ENCODE peak calls at places on chromosomes 16 and 17, in ten cellular contexts. One of them, this sample, is unnamed.

GRCh38 chr17:7191571-7192270 is 12.6 kb upstream of the ASGR1 start:
- DNase-seq in IMR-90: peak
- DNase-seq in tibial nerve: peak
- DNase-seq in fibroblast of lung: no peak
- DNase-seq in A549: peak
- DNase-seq in heart left ventricle: peak
- DNase-seq in psoas muscle: no peak
- DNase-seq in DND-41: peak
- DNase-seq in sigmoid colon: no peak
- DNase-seq in hepatocyte: peak
- DNase-seq in this sample: peak

GRCh38 chr17:59149051-59149450 is 5.9 kb downstream of the SKA2 start:
- DNase-seq in IMR-90: peak
- DNase-seq in tibial nerve: no peak
- DNase-seq in fibroblast of lung: peak
- DNase-seq in A549: peak
- DNase-seq in heart left ventricle: no peak
- DNase-seq in psoas muscle: no peak
- DNase-seq in DND-41: no peak
- DNase-seq in sigmoid colon: no peak
- DNase-seq in hepatocyte: no peak
- DNase-seq in this sample: no peak

GRCh38 chr16:67312450-67313118 is 14.0 kb downstream of the KCTD19 start:
- DNase-seq in IMR-90: peak
- DNase-seq in tibial nerve: no peak
- DNase-seq in fibroblast of lung: peak
- DNase-seq in A549: no peak
- DNase-seq in heart left ventricle: no peak
- DNase-seq in psoas muscle: no peak
- DNase-seq in DND-41: no peak
- DNase-seq in sigmoid colon: no peak
- DNase-seq in hepatocyte: no peak
- DNase-seq in this sample: no peak

GRCh38 chr17:60554377-60554788 is 28.3 kb upstream of the APPBP2 start:
- DNase-seq in IMR-90: peak
- DNase-seq in tibial nerve: no peak
- DNase-seq in fibroblast of lung: peak
- DNase-seq in A549: no peak
- DNase-seq in heart left ventricle: no peak
- DNase-seq in psoas muscle: no peak
- DNase-seq in DND-41: no peak
- DNase-seq in sigmoid colon: no peak
- DNase-seq in hepatocyte: no peak
- DNase-seq in this sample: no peak

GRCh38 chr17:37110816-37111215 is 162.1 kb downstream of the AATF start:
- DNase-seq in IMR-90: no peak
- DNase-seq in tibial nerve: no peak
- DNase-seq in fibroblast of lung: no peak
- DNase-seq in A549: no peak
- DNase-seq in heart left ventricle: no peak
- DNase-seq in psoas muscle: no peak
- DNase-seq in DND-41: no peak
- DNase-seq in sigmoid colon: no peak
- DNase-seq in hepatocyte: no peak
- DNase-seq in this sample: no peak

GRCh38 chr17:21242780-21243515 is 10.3 kb downstream of the NATD1 start:
- DNase-seq in IMR-90: no peak
- DNase-seq in tibial nerve: no peak
- DNase-seq in fibroblast of lung: no peak
- DNase-seq in A549: no peak
- DNase-seq in heart left ventricle: peak
- DNase-seq in psoas muscle: peak
- DNase-seq in DND-41: no peak
- DNase-seq in sigmoid colon: no peak
- DNase-seq in hepatocyte: no peak
- DNase-seq in this sample: no peak

GRCh38 chr16:67936124-67936875 is at the start of gene PSMB10:
- DNase-seq in IMR-90: peak
- DNase-seq in tibial nerve: peak
- DNase-seq in fibroblast of lung: peak
- DNase-seq in A549: no peak
- DNase-seq in heart left ventricle: peak
- DNase-seq in psoas muscle: peak
- DNase-seq in DND-41: no peak
- DNase-seq in sigmoid colon: peak
- DNase-seq in hepatocyte: peak
- DNase-seq in this sample: peak

GRCh38 chr16:52709286-52709685 is 162.3 kb upstream of the TOX3 start:
- DNase-seq in IMR-90: no peak
- DNase-seq in tibial nerve: no peak
- DNase-seq in fibroblast of lung: no peak
- DNase-seq in A549: no peak
- DNase-seq in heart left ventricle: no peak
- DNase-seq in psoas muscle: no peak
- DNase-seq in DND-41: no peak
- DNase-seq in sigmoid colon: no peak
- DNase-seq in hepatocyte: no peak
- DNase-seq in this sample: no peak

GRCh38 chr16:69561901-69562300 is 3.9 kb upstream of the NFAT5 start:
- DNase-seq in IMR-90: no peak
- DNase-seq in tibial nerve: no peak
- DNase-seq in fibroblast of lung: no peak
- DNase-seq in A549: no peak
- DNase-seq in heart left ventricle: no peak
- DNase-seq in psoas muscle: no peak
- DNase-seq in DND-41: no peak
- DNase-seq in sigmoid colon: no peak
- DNase-seq in hepatocyte: peak
- DNase-seq in this sample: no peak

GRCh38 chr16:49455991-49456745 is 82.6 kb downstream of the C16orf78 start:
- DNase-seq in IMR-90: no peak
- DNase-seq in tibial nerve: no peak
- DNase-seq in fibroblast of lung: no peak
- DNase-seq in A549: no peak
- DNase-seq in heart left ventricle: no peak
- DNase-seq in psoas muscle: peak
- DNase-seq in DND-41: peak
- DNase-seq in sigmoid colon: peak
- DNase-seq in hepatocyte: no peak
- DNase-seq in this sample: no peak

GRCh38 chr16:66266436-66267286 is 99.8 kb upstream of the CDH5 start:
- DNase-seq in IMR-90: peak
- DNase-seq in tibial nerve: peak
- DNase-seq in fibroblast of lung: peak
- DNase-seq in A549: no peak
- DNase-seq in heart left ventricle: peak
- DNase-seq in psoas muscle: peak
- DNase-seq in DND-41: no peak
- DNase-seq in sigmoid colon: peak
- DNase-seq in hepatocyte: peak
- DNase-seq in this sample: no peak

GRCh38 chr17:81510798-81511549 is 1.6 kb downstream of the ACTG1 start:
- DNase-seq in IMR-90: no peak
- DNase-seq in tibial nerve: no peak
- DNase-seq in fibroblast of lung: no peak
- DNase-seq in A549: peak
- DNase-seq in heart left ventricle: no peak
- DNase-seq in psoas muscle: no peak
- DNase-seq in DND-41: peak
- DNase-seq in sigmoid colon: no peak
- DNase-seq in hepatocyte: no peak
- DNase-seq in this sample: no peak

GRCh38 chr16:57862698-57863433 is 60.6 kb upstream of the KIFC3 start:
- DNase-seq in IMR-90: no peak
- DNase-seq in tibial nerve: no peak
- DNase-seq in fibroblast of lung: no peak
- DNase-seq in A549: peak
- DNase-seq in heart left ventricle: no peak
- DNase-seq in psoas muscle: no peak
- DNase-seq in DND-41: no peak
- DNase-seq in sigmoid colon: no peak
- DNase-seq in hepatocyte: peak
- DNase-seq in this sample: no peak

GRCh38 chr17:75679706-75680201 is 12.6 kb downstream of the SAP30BP start:
- DNase-seq in IMR-90: no peak
- DNase-seq in tibial nerve: peak
- DNase-seq in fibroblast of lung: no peak
- DNase-seq in A549: peak
- DNase-seq in heart left ventricle: peak
- DNase-seq in psoas muscle: no peak
- DNase-seq in DND-41: no peak
- DNase-seq in sigmoid colon: no peak
- DNase-seq in hepatocyte: peak
- DNase-seq in this sample: peak

GRCh38 chr17:63840591-63841349 is 1.7 kb downstream of the SMARCD2 start:
- DNase-seq in IMR-90: peak
- DNase-seq in tibial nerve: peak
- DNase-seq in fibroblast of lung: peak
- DNase-seq in A549: no peak
- DNase-seq in heart left ventricle: no peak
- DNase-seq in psoas muscle: peak
- DNase-seq in DND-41: no peak
- DNase-seq in sigmoid colon: no peak
- DNase-seq in hepatocyte: no peak
- DNase-seq in this sample: no peak

GRCh38 chr17:43645765-43646481 is 15.8 kb downstream of the MEOX1 start:
- DNase-seq in IMR-90: no peak
- DNase-seq in tibial nerve: peak
- DNase-seq in fibroblast of lung: peak
- DNase-seq in A549: no peak
- DNase-seq in heart left ventricle: peak
- DNase-seq in psoas muscle: peak
- DNase-seq in DND-41: no peak
- DNase-seq in sigmoid colon: peak
- DNase-seq in hepatocyte: peak
- DNase-seq in this sample: peak

GRCh38 chr16:68898026-68898425 is 54.7 kb downstream of the TANGO6 start:
- DNase-seq in IMR-90: no peak
- DNase-seq in tibial nerve: no peak
- DNase-seq in fibroblast of lung: no peak
- DNase-seq in A549: no peak
- DNase-seq in heart left ventricle: no peak
- DNase-seq in psoas muscle: no peak
- DNase-seq in DND-41: no peak
- DNase-seq in sigmoid colon: no peak
- DNase-seq in hepatocyte: no peak
- DNase-seq in this sample: no peak

GRCh38 chr17:65058615-65059014 is 2.1 kb upstream of the GNA13 start:
- DNase-seq in IMR-90: no peak
- DNase-seq in tibial nerve: no peak
- DNase-seq in fibroblast of lung: no peak
- DNase-seq in A549: no peak
- DNase-seq in heart left ventricle: no peak
- DNase-seq in psoas muscle: no peak
- DNase-seq in DND-41: no peak
- DNase-seq in sigmoid colon: no peak
- DNase-seq in hepatocyte: no peak
- DNase-seq in this sample: peak

GRCh38 chr17:74430706-74431567 is 951 bp upstream of the GPRC5C start:
- DNase-seq in IMR-90: peak
- DNase-seq in tibial nerve: peak
- DNase-seq in fibroblast of lung: peak
- DNase-seq in A549: peak
- DNase-seq in heart left ventricle: peak
- DNase-seq in psoas muscle: peak
- DNase-seq in DND-41: no peak
- DNase-seq in sigmoid colon: peak
- DNase-seq in hepatocyte: peak
- DNase-seq in this sample: peak
- H3K27ac ChIP-seq in IMR-90: no peak
- H3K27ac ChIP-seq in tibial nerve: peak
- H3K27ac ChIP-seq in fibroblast of lung: no peak
- H3K27ac ChIP-seq in A549: peak
- H3K27ac ChIP-seq in heart left ventricle: peak
- H3K27ac ChIP-seq in psoas muscle: peak
- H3K27ac ChIP-seq in DND-41: no peak
- H3K27ac ChIP-seq in sigmoid colon: peak
- H3K27ac ChIP-seq in hepatocyte: peak
- H3K27ac ChIP-seq in this sample: peak

DNA sequence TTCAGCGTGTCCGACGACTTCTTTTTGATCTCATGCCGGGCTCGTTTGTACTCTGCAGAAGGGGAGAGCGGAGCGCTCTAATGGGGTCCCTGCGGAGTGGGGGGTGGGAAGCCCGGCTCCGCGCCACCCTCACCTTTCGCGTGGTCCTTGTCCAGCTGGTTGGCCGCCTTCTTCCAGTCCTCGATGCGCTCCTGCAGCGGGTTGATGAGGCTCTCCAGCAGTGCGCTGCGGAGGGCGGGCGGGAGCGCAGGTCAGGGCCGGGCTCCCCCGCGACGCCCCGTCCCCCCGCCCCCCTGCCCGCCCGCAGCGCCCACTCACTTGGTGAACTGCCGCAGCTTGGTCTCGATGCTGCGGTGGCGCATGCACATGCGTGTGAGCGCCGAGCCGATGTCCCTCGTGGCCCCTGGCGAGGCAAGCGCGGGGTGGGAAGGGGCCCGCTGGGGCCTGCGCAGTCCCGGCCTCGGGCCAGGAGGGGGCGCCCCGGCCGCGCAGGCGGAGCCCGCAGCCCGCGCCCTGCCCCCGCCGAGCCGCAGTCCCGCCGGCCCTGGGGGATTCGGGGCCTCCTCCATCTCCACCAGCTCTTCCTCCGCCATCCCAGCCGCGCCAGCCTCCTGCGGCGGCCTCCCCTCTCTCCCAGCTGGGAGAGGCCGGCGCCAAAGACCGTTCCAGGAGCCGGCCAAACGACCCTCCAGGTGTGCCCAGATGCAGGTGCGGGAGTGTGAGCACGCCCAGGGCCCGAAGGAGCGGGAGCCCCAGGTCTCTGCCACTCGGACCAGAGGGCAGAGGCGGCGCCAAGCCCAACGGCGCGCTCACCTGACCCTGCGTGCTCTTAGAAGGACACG is 6.0 kb downstream of the MTSS2 start:
- DNase-seq in IMR-90: no peak
- DNase-seq in tibial nerve: no peak
- DNase-seq in fibroblast of lung: no peak
- DNase-seq in A549: no peak
- DNase-seq in heart left ventricle: no peak
- DNase-seq in psoas muscle: peak
- DNase-seq in DND-41: no peak
- DNase-seq in sigmoid colon: no peak
- DNase-seq in hepatocyte: no peak
- DNase-seq in this sample: no peak
- TF ChIP-seq CTCF in IMR-90: peak
- TF ChIP-seq CTCF in tibial nerve: peak
- TF ChIP-seq CTCF in fibroblast of lung: peak
- TF ChIP-seq CTCF in A549: peak
- TF ChIP-seq CTCF in heart left ventricle: peak
- TF ChIP-seq CTCF in psoas muscle: peak
- TF ChIP-seq CTCF in DND-41: peak
- TF ChIP-seq CTCF in sigmoid colon: peak
- TF ChIP-seq CTCF in hepatocyte: peak
- TF ChIP-seq CTCF in this sample: peak

GRCh38 chr17:66655461-66655860 is 179.5 kb upstream of the CACNG5 start:
- DNase-seq in IMR-90: no peak
- DNase-seq in tibial nerve: no peak
- DNase-seq in fibroblast of lung: no peak
- DNase-seq in A549: no peak
- DNase-seq in heart left ventricle: no peak
- DNase-seq in psoas muscle: no peak
- DNase-seq in DND-41: no peak
- DNase-seq in sigmoid colon: no peak
- DNase-seq in hepatocyte: no peak
- DNase-seq in this sample: no peak
- H3K27ac ChIP-seq in IMR-90: no peak
- H3K27ac ChIP-seq in tibial nerve: peak
- H3K27ac ChIP-seq in fibroblast of lung: no peak
- H3K27ac ChIP-seq in A549: no peak
- H3K27ac ChIP-seq in heart left ventricle: no peak
- H3K27ac ChIP-seq in psoas muscle: no peak
- H3K27ac ChIP-seq in DND-41: no peak
- H3K27ac ChIP-seq in sigmoid colon: no peak
- H3K27ac ChIP-seq in hepatocyte: no peak
- H3K27ac ChIP-seq in this sample: no peak

GRCh38 chr16:11977206-11978041 is 890 bp downstream of the SNX29 start:
- DNase-seq in IMR-90: peak
- DNase-seq in tibial nerve: peak
- DNase-seq in fibroblast of lung: peak
- DNase-seq in A549: peak
- DNase-seq in heart left ventricle: peak
- DNase-seq in psoas muscle: peak
- DNase-seq in DND-41: no peak
- DNase-seq in sigmoid colon: peak
- DNase-seq in hepatocyte: peak
- DNase-seq in this sample: peak
- TF ChIP-seq CTCF in IMR-90: no peak
- TF ChIP-seq CTCF in tibial nerve: no peak
- TF ChIP-seq CTCF in fibroblast of lung: no peak
- TF ChIP-seq CTCF in A549: no peak
- TF ChIP-seq CTCF in heart left ventricle: no peak
- TF ChIP-seq CTCF in psoas muscle: no peak
- TF ChIP-seq CTCF in DND-41: no peak
- TF ChIP-seq CTCF in sigmoid colon: no peak
- TF ChIP-seq CTCF in hepatocyte: no peak
- TF ChIP-seq CTCF in this sample: no peak